ENCODE peak calls at places on chromosomes 3 and 15, in four cellular contexts. One of them, this sample, is unnamed.

GRCh38 chr15:88651293-88651692 is 12.5 kb downstream of the ISG20 start:
- DNase-seq in Karpas-422: no peak
- DNase-seq in mesendoderm: no peak
- DNase-seq in heart right ventricle: no peak
- DNase-seq in this sample: no peak

GRCh38 chr15:51600114-51600513 is 22.5 kb downstream of the DMXL2 start:
- DNase-seq in heart right ventricle: no peak
- DNase-seq in Karpas-422: no peak
- DNase-seq in mesendoderm: no peak
- DNase-seq in this sample: no peak

GRCh38 chr3:194396897-194397756 is 1.9 kb downstream of the GP5 start:
- DNase-seq in Karpas-422: no peak
- DNase-seq in mesendoderm: no peak
- DNase-seq in heart right ventricle: no peak
- DNase-seq in this sample: no peak

GRCh38 chr3:46935168-46935858 is 41.2 kb downstream of the CCDC12 start:
- DNase-seq in Karpas-422: no peak
- DNase-seq in heart right ventricle: peak; percentile 69
- DNase-seq in mesendoderm: peak; percentile 99
- DNase-seq in this sample: peak; percentile 92

GRCh38 chr15:76346666-76347506 is 10.3 kb downstream of the ISL2 start:
- DNase-seq in Karpas-422: no peak
- DNase-seq in mesendoderm: peak; percentile 54
- DNase-seq in heart right ventricle: no peak
- DNase-seq in this sample: no peak

GRCh38 chr15:90402806-90403205 is 14.8 kb downstream of the IQGAP1 start:
- DNase-seq in Karpas-422: no peak
- DNase-seq in heart right ventricle: no peak
- DNase-seq in mesendoderm: no peak
- DNase-seq in this sample: no peak

GRCh38 chr3:9070961-9071360 is 107.7 kb upstream of the RAD18 start:
- DNase-seq in heart right ventricle: no peak
- DNase-seq in Karpas-422: no peak
- DNase-seq in mesendoderm: no peak
- DNase-seq in this sample: no peak

GRCh38 chr3:87336761-87337160 is 60.4 kb upstream of the POU1F1 start:
- DNase-seq in Karpas-422: no peak
- DNase-seq in mesendoderm: no peak
- DNase-seq in heart right ventricle: no peak
- DNase-seq in this sample: no peak

GRCh38 chr15:90184786-90185704 is 16.1 kb upstream of the SEMA4B start:
- DNase-seq in Karpas-422: peak; percentile 91
- DNase-seq in mesendoderm: peak; percentile 56
- DNase-seq in heart right ventricle: peak; percentile 83
- DNase-seq in this sample: no peak

GRCh38 chr3:157544501-157545139 is 41.4 kb upstream of the VEPH1 start:
- DNase-seq in Karpas-422: no peak
- DNase-seq in mesendoderm: no peak
- DNase-seq in heart right ventricle: no peak
- DNase-seq in this sample: no peak

GRCh38 chr3:61569856-61570255 is 8.5 kb downstream of the PTPRG start:
- DNase-seq in Karpas-422: no peak
- DNase-seq in mesendoderm: no peak
- DNase-seq in heart right ventricle: no peak
- DNase-seq in this sample: no peak

GRCh38 chr15:90535254-90535653 is 5.5 kb downstream of the CRTC3 start:
- DNase-seq in heart right ventricle: no peak
- DNase-seq in Karpas-422: no peak
- DNase-seq in mesendoderm: no peak
- DNase-seq in this sample: no peak

GRCh38 chr15:66946578-66947164 is 118.7 kb upstream of the SMAD3 start:
- DNase-seq in heart right ventricle: peak; percentile 63
- DNase-seq in mesendoderm: peak; percentile 76
- DNase-seq in Karpas-422: peak; percentile 89
- DNase-seq in this sample: no peak

GRCh38 chr3:83065861-83066260 is 1304.4 kb upstream of the GBE1 start:
- DNase-seq in mesendoderm: no peak
- DNase-seq in Karpas-422: no peak
- DNase-seq in heart right ventricle: no peak
- DNase-seq in this sample: no peak

GRCh38 chr3:71873093-71873611 is 88.2 kb upstream of the PROK2 start:
- DNase-seq in mesendoderm: peak; percentile 85
- DNase-seq in heart right ventricle: no peak
- DNase-seq in Karpas-422: no peak
- DNase-seq in this sample: no peak

GRCh38 chr15:31362121-31362520 is 35.5 kb downstream of the KLF13 start:
- DNase-seq in mesendoderm: no peak
- DNase-seq in Karpas-422: no peak
- DNase-seq in heart right ventricle: no peak
- DNase-seq in this sample: no peak
- H3K4me3 ChIP-seq in mesendoderm: no peak overlapping the region
- H3K4me3 ChIP-seq in Karpas-422: peak overlapping the region; percentile 39
- H3K4me3 ChIP-seq in heart right ventricle: no peak overlapping the region
- H3K4me3 ChIP-seq in this sample: no peak overlapping the region

DNA sequence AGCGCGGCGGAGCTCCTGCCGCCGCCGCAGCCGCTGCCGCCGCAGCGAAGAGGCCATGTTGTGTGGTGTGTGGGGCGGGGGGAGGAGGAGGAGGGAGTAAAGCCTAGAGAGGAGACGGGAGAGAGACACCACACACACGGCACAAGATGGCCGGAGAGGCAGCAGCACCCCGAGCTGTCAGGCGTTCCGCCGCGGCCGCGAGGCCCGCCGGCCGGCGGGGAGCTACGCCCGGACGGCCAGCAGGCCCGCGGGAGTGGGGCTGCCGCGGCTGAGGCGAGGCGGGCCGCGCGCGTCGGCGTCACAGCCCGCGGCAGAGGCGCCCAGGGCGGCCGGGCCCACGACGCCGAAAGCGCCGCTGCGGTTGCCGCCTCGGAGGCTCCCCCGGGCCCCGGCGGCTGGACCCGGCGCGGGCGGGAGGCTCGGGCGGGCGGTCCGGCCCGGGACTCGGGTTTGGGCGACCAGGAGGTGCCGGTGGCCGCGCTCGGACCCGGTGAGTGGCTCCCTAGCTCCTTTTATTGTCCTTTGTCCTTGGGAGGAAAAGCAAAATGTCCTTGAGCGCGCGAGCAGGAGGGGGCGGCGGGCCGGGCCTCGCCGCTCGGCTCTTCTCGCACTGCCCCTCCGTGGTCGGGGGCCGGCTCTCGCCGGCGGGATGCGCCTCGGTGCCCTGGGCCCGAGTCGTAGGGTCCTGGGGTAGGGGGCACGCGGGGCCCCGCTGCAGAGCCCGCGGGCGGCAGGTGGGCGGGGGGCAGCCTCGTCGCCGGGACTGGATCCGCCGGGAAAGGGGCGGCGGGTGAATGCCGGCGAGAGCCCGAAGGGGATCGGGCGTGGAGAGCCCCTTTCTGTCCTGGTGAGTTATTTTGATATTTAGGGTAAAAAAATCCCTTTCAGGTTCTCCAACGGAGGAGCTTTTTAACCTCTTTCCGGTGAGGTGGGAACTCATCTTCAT is 17.2 kb upstream of the CHD2 start:
- DNase-seq in Karpas-422: peak; percentile 73
- DNase-seq in mesendoderm: peak; percentile 39
- DNase-seq in heart right ventricle: peak; percentile 41
- DNase-seq in this sample: no peak
- H3K4me1 ChIP-seq in Karpas-422: peaks cover 33% of the 10 kb centered on the region
- H3K4me1 ChIP-seq in mesendoderm: peaks cover 6% of the 10 kb centered on the region
- H3K4me1 ChIP-seq in heart right ventricle: peaks cover 34% of the 10 kb centered on the region
- H3K4me1 ChIP-seq in this sample: peaks cover 21% of the 10 kb centered on the region

GRCh38 chr15:101505610-101506337 is 16.3 kb upstream of the PCSK6 start:
- DNase-seq in Karpas-422: no peak
- DNase-seq in mesendoderm: no peak
- DNase-seq in heart right ventricle: no peak
- DNase-seq in this sample: no peak
- H3K36me3 ChIP-seq in Karpas-422: no peaks in the 10 kb centered on the region
- H3K36me3 ChIP-seq in mesendoderm: no peaks in the 10 kb centered on the region
- H3K36me3 ChIP-seq in heart right ventricle: no peaks in the 10 kb centered on the region
- H3K36me3 ChIP-seq in this sample: no peaks in the 10 kb centered on the region

GRCh38 chr15:84892786-84893307 is 8.4 kb downstream of the SLC28A1 start:
- DNase-seq in Karpas-422: no peak
- DNase-seq in mesendoderm: no peak
- DNase-seq in heart right ventricle: no peak
- DNase-seq in this sample: no peak
- H3K4me3 ChIP-seq in Karpas-422: no peak overlapping the region
- H3K4me3 ChIP-seq in mesendoderm: no peak overlapping the region
- H3K4me3 ChIP-seq in heart right ventricle: no peak overlapping the region
- H3K4me3 ChIP-seq in this sample: no peak overlapping the region

This sample was measured in thoracic aorta.